ENCODE peak calls at places on chromosomes 11 and 22, in nine cellular contexts. A is iris pigment epithelial cell, S is putamen, L is NCI-H345, C is NCI-H460, O is H54, J is GM18507, K is T-helper 2 cell, F is substantia nigra. M is an unnamed sample.

GRCh38 chr11:70095541-70096252 is 17.6 kb downstream of the ANO1 start:
- DNase-seq in J (no peak), K (no peak), C (no peak), L (no peak), F (no peak), O (no peak), A (no peak), S (no peak), M (no peak)

GRCh38 chr11:106695506-106695905 is 322.8 kb downstream of the GUCY1A2 start:
- DNase-seq in O (no peak), A (peak), C (no peak), J (no peak), L (no peak), F (no peak), S (no peak), K (no peak), M (no peak)

GRCh38 chr22:32701021-32701420 is 100.5 kb upstream of the TIMP3 start:
- DNase-seq in S (no peak), J (no peak), L (no peak), C (no peak), A (no peak), O (no peak), F (no peak), K (no peak), M (no peak)

GRCh38 chr11:128497057-128497957 is 90.1 kb downstream of the ETS1 start:
- DNase-seq in A (peak), K (no peak), J (no peak), O (no peak), C (peak), S (no peak), L (no peak), F (no peak), M (peak)

GRCh38 chr22:35275580-35275979 is 18.3 kb downstream of the HMGXB4 start:
- DNase-seq in A (peak), C (no peak), L (no peak), J (no peak), O (no peak), S (no peak), F (no peak), K (no peak), M (no peak)

GRCh38 chr11:17611049-17611448 is 64.0 kb downstream of the OTOG start:
- DNase-seq in C (no peak), A (no peak), J (no peak), O (no peak), F (no peak), K (no peak), S (no peak), L (no peak), M (no peak)

GRCh38 chr11:74687237-74688005 is 43.8 kb downstream of the CHRDL2 start:
- DNase-seq in K (no peak), S (peak), J (no peak), A (peak), C (no peak), L (no peak), O (no peak), F (no peak), M (no peak)

GRCh38 chr11:74123008-74123448 is 47.8 kb downstream of the C2CD3 start:
- DNase-seq in S (no peak), J (no peak), A (no peak), C (no peak), L (no peak), K (no peak), O (no peak), F (no peak), M (no peak)

GRCh38 chr11:117456027-117456720 is 128.5 kb downstream of the CEP164 start:
- DNase-seq in J (peak), F (no peak), K (no peak), O (no peak), S (no peak), A (no peak), L (no peak), C (no peak), M (no peak)

GRCh38 chr11:130166457-130166784 is 6.8 kb downstream of the ST14 start:
- DNase-seq in L (no peak), S (no peak), J (no peak), A (peak), C (peak), O (peak), F (no peak), K (no peak), M (peak)

GRCh38 chr11:121420398-121420797 is 31.7 kb upstream of the SORL1 start:
- DNase-seq in K (no peak), J (no peak), A (no peak), L (no peak), C (no peak), O (no peak), S (no peak), F (no peak), M (no peak)

GRCh38 chr11:7020183-7020917 is at the start of the genes NLRP14 and ZNF214:
- DNase-seq in F (peak), C (peak), J (no peak), A (peak), L (peak), K (no peak), O (peak), S (peak), M (peak)

GRCh38 chr22:31313366-31314147 is 21.3 kb upstream of the PIK3IP1 start:
- DNase-seq in A (peak), K (no peak), J (peak), O (peak), S (peak), C (peak), F (no peak), L (peak), M (peak)

GRCh38 chr11:45922425-45923082 is at the start of gene LARGE2:
- DNase-seq in A (no peak), K (no peak), F (no peak), O (no peak), C (no peak), S (no peak), L (peak), J (no peak), M (no peak)

GRCh38 chr22:46088541-46089311 is 61.6 kb upstream of the PPARA start:
- DNase-seq in L (no peak), S (no peak), J (no peak), C (no peak), A (peak), F (no peak), K (no peak), O (no peak), M (peak)

GRCh38 chr22:49564054-49564453 is 263.6 kb downstream of the BRD1 start:
- DNase-seq in C (no peak), L (no peak), O (no peak), A (no peak), F (no peak), J (no peak), K (no peak), S (no peak), M (no peak)

GRCh38 chr11:100574894-100575769 is 112.0 kb upstream of the ARHGAP42 start:
- DNase-seq in L (peak), J (no peak), K (no peak), C (peak), O (no peak), F (no peak), S (no peak), A (peak), M (peak)